ENCODE peak calls at places on chromosomes 12 and 14, in six cellular contexts. B is endothelial cell of umbilical vein; Z is CD8-positive, alpha-beta T cell; M is stomach; E is PC-3; Q is astrocyte of the spinal cord. X is an unnamed sample.

GRCh38 chr12:70628701-70629480 is 8.3 kb downstream of the PTPRB start:
- DNase-seq in B (no peak), Z (no peak), M (no peak), E (peak; percentile 20), Q (no peak), X (no peak)

GRCh38 chr12:104649913-104650312 is 193.2 kb downstream of the CHST11 start:
- DNase-seq in B (no peak), Z (no peak), M (no peak), E (no peak), Q (no peak), X (no peak)

GRCh38 chr12:15563683-15564082 is 225.5 kb downstream of the EPS8 start:
- DNase-seq in B (peak; percentile 49), Z (no peak), M (no peak), E (no peak), Q (peak; percentile 19), X (peak; percentile 72)

GRCh38 chr12:93089805-93090569 is 160.9 kb upstream of the EEA1 start:
- DNase-seq in B (peak; percentile 92), Z (no peak), M (no peak), E (peak; percentile 81), Q (peak; percentile 95), X (no peak)

GRCh38 chr12:114265036-114265435 is 140.9 kb downstream of the TBX5 start:
- DNase-seq in B (no peak), Z (no peak), M (no peak), E (no peak), Q (no peak), X (peak; percentile 28)

GRCh38 chr12:50088577-50089335 is 3.6 kb downstream of the SMARCD1 start:
- DNase-seq in B (peak; percentile 59), Z (peak; percentile 60), M (peak; percentile 68), E (peak; percentile 88), Q (peak; percentile 53), X (peak; percentile 47)

GRCh38 chr12:49811961-49812401 is 16.2 kb downstream of the NCKAP5L start:
- DNase-seq in B (no peak), Z (no peak), M (no peak), E (no peak), Q (no peak), X (no peak)

GRCh38 chr12:101229841-101230241 is 19.8 kb upstream of the SLC5A8 start:
- DNase-seq in B (no peak), Z (no peak), M (no peak), E (no peak), Q (no peak), X (no peak)

GRCh38 chr12:58601529-58601928 is 318.8 kb downstream of the LRIG3 start:
- DNase-seq in B (no peak), Z (no peak), M (no peak), E (no peak), Q (no peak), X (no peak)

GRCh38 chr14:33568935-33569579 is 381.8 kb downstream of the EGLN3 start:
- DNase-seq in B (peak; percentile 75), Z (no peak), M (no peak), E (peak; percentile 56), Q (peak; percentile 56), X (no peak)

GRCh38 chr14:89134640-89135039 is 282.4 kb downstream of the FOXN3 start:
- DNase-seq in B (no peak), Z (no peak), M (peak; percentile 81), E (no peak), Q (no peak), X (no peak)

GRCh38 chr12:24191117-24191516 is 241.6 kb upstream of the SOX5 start:
- DNase-seq in B (no peak), Z (no peak), M (no peak), E (no peak), Q (no peak), X (no peak)

GRCh38 chr12:74111688-74112360 is 425.8 kb upstream of the ATXN7L3B start:
- DNase-seq in B (no peak), Z (no peak), M (no peak), E (peak; percentile 58), Q (peak; percentile 46), X (peak; percentile 57)

GRCh38 chr14:92785601-92786426 is 8.3 kb upstream of the GOLGA5 start:
- DNase-seq in B (peak; percentile 40), Z (no peak), M (peak; percentile 55), E (peak; percentile 53), Q (peak; percentile 80), X (no peak)

GRCh38 chr12:48189331-48190125 is 6.1 kb downstream of the CCDC184 start:
- DNase-seq in B (peak; percentile 82), Z (peak; percentile 75), M (peak; percentile 74), E (peak; percentile 85), Q (peak; percentile 74), X (peak; percentile 82)

GRCh38 chr14:64234877-64235651 is 59.1 kb downstream of the ESR2 start:
- DNase-seq in B (no peak), Z (no peak), M (no peak), E (peak; percentile 85), Q (peak; percentile 67), X (no peak)

GRCh38 chr12:114888458-114888857 is 204.5 kb upstream of the TBX3 start:
- DNase-seq in B (no peak), Z (no peak), M (no peak), E (peak; percentile 94), Q (peak; percentile 46), X (peak; percentile 33)

GRCh38 chr12:123983822-123984485 is 10.9 kb downstream of the ZNF664 start:
- DNase-seq in B (peak; percentile 60), Z (peak; percentile 48), M (peak; percentile 41), E (peak; percentile 84), Q (peak; percentile 73), X (peak; percentile 83)

GRCh38 chr12:3752741-3753486 is at the start of gene CRACR2A:
- DNase-seq in B (peak; percentile 75), Z (peak; percentile 85), M (peak; percentile 68), E (no peak), Q (peak; percentile 60), X (peak; percentile 71)

GRCh38 chr14:61326847-61327246 is 5.5 kb downstream of the PRKCH start:
- DNase-seq in B (peak; percentile 97), Z (no peak), M (peak; percentile 46), E (peak; percentile 6), Q (peak; percentile 10), X (peak; percentile 73)

GRCh38 chr14:52960627-52961026 is 9.8 kb upstream of the FERMT2 start:
- DNase-seq in B (peak; percentile 42), Z (no peak), M (no peak), E (peak; percentile 84), Q (no peak), X (no peak)
- TF ChIP-seq CTCF in B (no peak), Z (no peak), M (no peak), E (no peak), Q (no peak), X (no peak)

DNA sequence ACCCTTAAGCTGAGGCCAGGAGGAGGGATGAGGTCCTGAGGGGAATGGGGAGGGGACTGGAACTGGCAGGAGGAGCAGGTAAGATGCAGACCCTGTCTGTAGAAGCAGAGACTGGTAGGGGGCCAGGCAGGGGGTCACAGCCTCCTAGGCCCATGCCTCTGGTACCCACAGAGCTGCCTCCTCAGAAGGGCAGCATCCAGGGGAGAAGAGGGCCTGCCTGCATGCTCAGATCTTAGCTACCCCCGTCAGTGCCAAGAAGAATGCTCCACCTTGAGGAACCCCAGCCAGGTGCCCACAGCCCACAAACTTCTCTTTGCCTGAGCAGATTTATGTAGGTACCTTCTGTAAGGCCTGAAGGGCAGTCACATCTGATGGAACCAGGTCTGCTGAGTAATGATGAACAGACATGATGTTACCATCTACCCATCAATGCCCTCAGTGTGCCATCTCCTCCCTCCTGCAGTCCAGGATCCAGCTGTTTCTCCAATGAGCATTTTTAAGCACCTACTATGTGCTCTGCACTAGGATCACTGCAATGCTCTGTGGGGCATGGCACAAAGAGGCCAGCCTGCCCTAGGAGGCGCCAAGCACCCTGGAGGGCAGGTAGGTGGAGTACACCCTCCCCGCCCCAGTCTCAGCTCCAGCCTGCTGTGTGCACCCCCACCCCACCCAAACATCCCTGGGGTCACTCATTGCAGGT is 24.8 kb upstream of the ZFP36L1 start:
- DNase-seq in B (no peak), Z (no peak), M (no peak), E (no peak), Q (no peak), X (no peak)
- H3K4me3 ChIP-seq in B (no peak overlapping the region), Z (no peak overlapping the region), M (no peak overlapping the region), E (no peak overlapping the region), Q (no peak overlapping the region), X (no peak overlapping the region)

GRCh38 chr12:1436996-1437395 is 157.4 kb downstream of the FBXL14 start:
- DNase-seq in B (no peak), Z (no peak), M (no peak), E (no peak), Q (no peak), X (no peak)

GRCh38 chr12:1435456-1435855 is 158.9 kb downstream of the FBXL14 start:
- DNase-seq in B (peak; percentile 40), Z (no peak), M (no peak), E (no peak), Q (peak; percentile 35), X (peak; percentile 10)

GRCh38 chr12:1436015-1436414 is 158.4 kb downstream of the FBXL14 start:
- DNase-seq in B (no peak), Z (no peak), M (no peak), E (no peak), Q (no peak), X (no peak)

GRCh38 chr12:1435044-1435443 is 159.3 kb downstream of the FBXL14 start:
- DNase-seq in B (peak; percentile 26), Z (no peak), M (no peak), E (no peak), Q (no peak), X (no peak)

DNA sequence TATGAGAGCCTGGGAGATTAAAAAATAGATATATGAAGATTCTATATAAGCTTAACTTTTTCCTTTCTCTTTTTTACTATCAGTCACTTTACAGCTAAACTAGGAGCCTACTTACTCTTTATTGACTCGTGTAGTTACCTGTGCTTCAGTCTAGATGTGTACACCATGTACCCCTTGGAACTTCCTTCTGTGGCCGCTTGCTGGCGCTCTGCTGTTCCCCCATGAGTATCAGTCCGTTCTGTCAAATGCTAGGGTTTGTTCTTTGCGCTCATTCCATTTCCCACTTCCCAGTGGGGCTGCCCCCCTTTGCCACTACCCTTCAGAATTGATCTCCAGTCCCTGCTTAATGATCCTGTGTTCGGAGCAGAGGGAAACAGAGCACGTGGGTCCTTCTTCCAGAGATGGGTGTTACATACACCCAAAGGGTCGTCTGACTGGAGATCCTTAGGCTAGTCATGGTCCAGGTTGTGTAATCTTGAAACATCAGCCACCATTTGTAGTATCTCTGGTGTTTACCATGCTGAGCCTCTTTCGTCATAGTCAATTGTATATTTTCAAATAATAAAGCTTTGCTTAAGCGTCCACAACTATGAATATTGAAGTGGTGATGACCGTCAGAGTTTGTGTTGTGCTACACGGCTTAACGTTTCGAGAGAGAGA is 160.0 kb downstream of the FBXL14 start:
- DNase-seq in B (no peak), Z (no peak), M (no peak), E (no peak), Q (no peak), X (no peak)
- TF ChIP-seq CTCF in B (no peak), Z (no peak), M (no peak), E (no peak), Q (no peak), X (no peak)

DNA sequence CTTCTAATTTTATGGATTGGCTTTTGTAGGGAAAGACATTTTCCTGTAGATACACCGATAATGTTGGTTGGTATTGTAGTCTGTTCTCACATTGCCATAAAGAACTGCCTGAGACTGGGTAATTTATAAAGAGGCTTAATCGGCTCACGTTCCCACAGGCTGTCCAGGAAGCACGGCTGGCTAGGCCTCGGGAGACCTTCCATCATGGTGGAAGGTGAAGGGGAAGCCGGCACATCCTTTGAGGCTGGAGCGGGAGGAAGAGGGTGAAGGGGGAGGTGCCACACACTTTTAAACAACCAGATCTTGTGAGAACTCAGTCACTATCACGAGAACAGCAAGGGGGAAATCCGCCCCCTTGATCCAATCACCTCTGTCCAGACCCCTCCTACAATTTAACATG is 66.8 kb upstream of the EIF5 start:
- DNase-seq in B (no peak), Z (no peak), M (no peak), E (no peak), Q (no peak), X (no peak)
- H3K4me3 ChIP-seq in B (no peak overlapping the region), Z (no peak overlapping the region), M (no peak overlapping the region), E (no peak overlapping the region), Q (no peak overlapping the region), X (no peak overlapping the region)

GRCh38 chr14:29166507-29166906 is 399.9 kb downstream of the FOXG1 start:
- DNase-seq in B (no peak), Z (no peak), M (no peak), E (peak; percentile 21), Q (no peak), X (no peak)
- TF ChIP-seq CTCF in B (no peak), Z (no peak), M (no peak), E (peak; percentile 51), Q (no peak), X (no peak)